ENCODE peak calls at places on chromosomes 5 and 9, in six cellular contexts. Q is CD4-positive, CD25-positive, alpha-beta regulatory T cell; S is iPS DF 6.9; V is adrenal gland; P is cardiac muscle cell; F is GM23248. G is an unnamed sample. For H3K4me1 and H3K9me3, the result is how much of the 10 kb centered on the place peaks cover.

GRCh38 chr5:34043099-34043876 is at the start of gene C1QTNF3:
- DNase-seq in Q (no peak), S (no peak), V (no peak), P (peak), F (peak), G (peak)

GRCh38 chr9:129482521-129483466 is 138.1 kb downstream of the C9orf50 start:
- DNase-seq in Q (peak), S (no peak), V (peak), P (peak), F (peak), G (no peak)

GRCh38 chr5:113266913-113267227 is 167.9 kb downstream of the TSSK1B start:
- DNase-seq in Q (no peak), S (no peak), V (no peak), P (no peak), F (no peak), G (no peak)

GRCh38 chr9:106887066-106887465 is 24.1 kb downstream of the ZNF462 start:
- DNase-seq in Q (no peak), S (no peak), V (no peak), P (no peak), F (no peak), G (no peak)

GRCh38 chr9:123048748-123049147 is 15.3 kb downstream of the GPR21 start:
- DNase-seq in Q (no peak), S (no peak), V (no peak), P (no peak), F (peak), G (no peak)

GRCh38 chr5:126139086-126139485 is 284.1 kb upstream of the GRAMD2B start:
- DNase-seq in Q (no peak), S (no peak), V (no peak), P (no peak), F (peak), G (no peak)

GRCh38 chr5:171630047-171630669 is 155.5 kb upstream of the SMIM23 start:
- DNase-seq in Q (no peak), S (no peak), V (peak), P (peak), F (peak), G (peak)

GRCh38 chr9:98860871-98861293 is 53.4 kb downstream of the GALNT12 start:
- DNase-seq in Q (no peak), S (no peak), V (peak), P (peak), F (peak), G (peak)

GRCh38 chr5:41790038-41790776 is 80.0 kb downstream of the OXCT1 start:
- DNase-seq in Q (no peak), S (no peak), V (no peak), P (no peak), F (peak), G (no peak)

GRCh38 chr9:129483467-129484324 is 137.2 kb downstream of the C9orf50 start:
- DNase-seq in Q (no peak), S (no peak), V (peak), P (peak), F (peak), G (peak)

GRCh38 chr5:172892713-172893112 is 58.7 kb downstream of the ERGIC1 start:
- DNase-seq in Q (no peak), S (no peak), V (no peak), P (no peak), F (no peak), G (no peak)

GRCh38 chr5:57902035-57902434 is 419.4 kb upstream of the ACTBL2 start:
- DNase-seq in Q (no peak), S (no peak), V (no peak), P (no peak), F (no peak), G (peak)

GRCh38 chr5:147551677-147552076 is 41.8 kb upstream of the DPYSL3 start:
- DNase-seq in Q (no peak), S (no peak), V (no peak), P (no peak), F (no peak), G (no peak)

GRCh38 chr5:129135633-129136032 is 41.1 kb downstream of the ISOC1 start:
- DNase-seq in Q (no peak), S (peak), V (no peak), P (peak), F (no peak), G (no peak)

GRCh38 chr9:31321256-31321655 is 1063.2 kb upstream of the ACO1 start:
- DNase-seq in Q (no peak), S (no peak), V (no peak), P (no peak), F (no peak), G (no peak)

GRCh38 chr5:107248065-107248695 is 422.6 kb downstream of the EFNA5 start:
- DNase-seq in Q (no peak), S (peak), V (peak), P (peak), F (peak), G (peak)

GRCh38 chr9:130701059-130702022 is 7.8 kb downstream of the EXOSC2 start:
- DNase-seq in Q (peak), S (no peak), V (peak), P (peak), F (peak), G (peak)

GRCh38 chr5:612498-613424 is 621 bp downstream of the CEP72 start:
- DNase-seq in Q (no peak), S (no peak), V (peak), P (peak), F (peak), G (peak)

GRCh38 chr5:97628011-97628410 is 445.0 kb upstream of the RIOK2 start:
- DNase-seq in Q (no peak), S (no peak), V (no peak), P (peak), F (peak), G (no peak)

GRCh38 chr5:172773481-172774469 is 2.8 kb upstream of the DUSP1 start:
- DNase-seq in Q (no peak), S (no peak), V (peak), P (peak), F (peak), G (no peak)

GRCh38 chr9:36317766-36318165 is 59.5 kb upstream of the GNE start:
- DNase-seq in Q (no peak), S (no peak), V (no peak), P (no peak), F (no peak), G (peak)

GRCh38 chr5:91288117-91288516 is 95.0 kb downstream of the ARRDC3 start:
- DNase-seq in Q (no peak), S (no peak), V (no peak), P (peak), F (peak), G (no peak)

GRCh38 chr5:10933141-10933540 is 172.1 kb upstream of the DAP start:
- DNase-seq in Q (no peak), S (no peak), V (no peak), P (no peak), F (no peak), G (no peak)

GRCh38 chr5:80569961-80570786 is at the start of gene ANKRD34B:
- DNase-seq in Q (no peak), S (no peak), V (no peak), P (peak), F (peak), G (no peak)

GRCh38 chr5:142507528-142507927 is 178.4 kb downstream of the FGF1 start:
- DNase-seq in Q (no peak), S (no peak), V (no peak), P (no peak), F (no peak), G (no peak)

GRCh38 chr5:60365001-60365400 is 335.0 kb downstream of the DEPDC1B start:
- DNase-seq in Q (no peak), S (no peak), V (no peak), P (no peak), F (no peak), G (no peak)

GRCh38 chr9:125437771-125438221 is 176.2 kb downstream of the GAPVD1 start:
- DNase-seq in Q (no peak), S (no peak), V (no peak), P (no peak), F (no peak), G (no peak)

GRCh38 chr9:38068616-38068865 is 486 bp downstream of the SHB start:
- DNase-seq in Q (no peak), S (no peak), V (peak), P (peak), F (peak), G (peak)

GRCh38 chr5:82422751-82423181 is 144.6 kb upstream of the RPS23 start:
- DNase-seq in Q (no peak), S (no peak), V (no peak), P (peak), F (peak), G (no peak)

GRCh38 chr9:137194909-137195308 is 5.6 kb downstream of the TPRN start:
- DNase-seq in Q (no peak), S (no peak), V (no peak), P (no peak), F (no peak), G (no peak)
- H3K4me1 ChIP-seq in Q (under half), S (under half), V (under half), P (under half), F (under half), G (under half)

DNA sequence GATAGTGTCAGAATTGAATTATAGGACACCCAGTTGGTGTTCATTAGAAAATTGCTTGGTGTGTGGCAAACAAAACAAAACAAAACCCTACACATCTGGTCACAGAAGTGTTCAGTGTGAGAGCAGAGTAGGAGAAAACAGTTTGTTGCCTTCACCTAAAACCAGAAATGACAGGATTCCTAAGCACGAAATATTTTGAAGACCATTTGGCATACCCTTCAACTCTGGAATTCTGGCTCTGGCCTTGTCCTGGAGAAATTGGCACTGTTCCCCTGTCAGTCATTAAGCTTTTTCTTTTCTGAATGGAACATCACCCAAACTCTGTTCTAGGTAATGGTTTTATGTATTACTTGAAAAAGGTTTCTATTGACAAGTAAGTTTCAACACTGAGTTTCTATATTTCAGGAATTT is 110.2 kb upstream of the PCA3 start:
- DNase-seq in Q (no peak), S (no peak), V (no peak), P (peak), F (no peak), G (no peak)
- H3K4me3 ChIP-seq in Q (no peak), S (no peak), V (no peak), P (no peak), F (peak), G (no peak)

DNA sequence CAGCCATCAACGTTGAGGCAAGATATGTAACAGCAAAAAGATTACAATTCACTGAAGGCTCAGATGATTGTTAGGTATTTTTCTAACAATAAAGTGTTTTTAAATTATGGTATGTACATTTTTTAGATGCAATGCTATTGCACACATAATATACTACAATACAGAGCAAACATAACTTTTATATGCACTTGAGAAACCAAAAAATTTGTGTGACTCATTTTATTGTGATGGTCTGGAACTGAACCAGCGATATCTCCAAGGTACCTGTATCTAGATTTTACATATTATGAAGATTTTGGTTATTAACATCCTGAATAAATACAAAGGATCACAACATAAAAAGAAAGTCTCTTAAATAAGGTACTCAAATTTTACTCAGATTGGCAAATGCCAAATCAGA is 41.3 kb downstream of the TBCA start:
- DNase-seq in Q (no peak), S (no peak), V (no peak), P (no peak), F (no peak), G (no peak)
- H3K9me3 ChIP-seq in Q (under half), S (under half), V (under half), P (under half), F (under half), G (under half)

DNA sequence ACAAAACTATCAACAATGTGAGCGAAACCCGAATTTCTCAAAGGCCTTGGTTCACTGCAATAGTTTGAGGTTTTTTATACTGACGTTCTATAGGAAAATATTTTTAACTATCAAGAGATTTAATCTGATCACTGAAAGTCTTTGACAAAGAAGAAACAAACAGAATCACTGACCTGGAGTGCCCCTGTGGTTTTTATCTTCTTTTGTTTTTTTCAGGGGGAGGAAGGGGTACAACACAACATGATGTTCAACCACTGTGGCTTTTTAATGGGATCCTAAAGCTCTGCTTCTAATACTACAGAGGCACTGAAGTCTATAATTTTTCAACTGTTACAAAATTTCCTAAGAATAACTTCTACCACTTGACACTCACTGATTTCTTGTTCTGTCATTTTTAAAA is 185.9 kb downstream of the AP3B1 start:
- DNase-seq in Q (no peak), S (no peak), V (no peak), P (no peak), F (no peak), G (no peak)
- H3K4me1 ChIP-seq in Q (under half), S (under half), V (under half), P (under half), F (under half), G (under half)